ENCODE peak calls at places on chromosome 12, in five cellular contexts. B is stimulated activated naive CD8-positive, alpha-beta T cell treated with anti-CD3 and anti-CD28 coated beads, Interleukin-15, Interleukin-2, amounts not matched to agents 100 U/mL and 50 U/mL, for 24 hours; E is AG08396; Z is C1 segment of cervical spinal cord; W is endothelial cell. D is an unnamed sample.

GRCh38 chr12:27014859-27015729 is 910 bp upstream of the TM7SF3 start:
- DNase-seq in B (no peak), W (no peak), Z (no peak), E (no peak), D (no peak)

GRCh38 chr12:55017421-55017820 is 2.4 kb upstream of the NEUROD4 start:
- DNase-seq in E (no peak), B (no peak), Z (no peak), W (no peak), D (no peak)

GRCh38 chr12:47328831-47329545 is 249.2 kb upstream of the AMIGO2 start:
- DNase-seq in W (no peak), E (peak), B (no peak), Z (no peak), D (no peak)

GRCh38 chr12:52679875-52680274 is 332 bp downstream of the KRT1 start:
- DNase-seq in E (no peak), Z (no peak), B (no peak), W (no peak), D (no peak)

GRCh38 chr12:2893007-2893406 is 2.3 kb downstream of the TULP3 start:
- DNase-seq in Z (no peak), B (no peak), W (no peak), E (peak), D (no peak)

GRCh38 chr12:1935700-1936378 is 17.4 kb upstream of the CACNA2D4 start:
- DNase-seq in Z (peak), E (no peak), W (no peak), B (no peak), D (no peak)

GRCh38 chr12:80846930-80847329 is 90.8 kb downstream of the LIN7A start:
- DNase-seq in B (no peak), E (no peak), Z (no peak), W (no peak), D (no peak)

GRCh38 chr12:113862570-113863454 is 103.3 kb downstream of the RBM19 start:
- DNase-seq in Z (no peak), E (peak), W (no peak), B (peak), D (no peak)

GRCh38 chr12:41769810-41770209 is 374.9 kb downstream of the GXYLT1 start:
- DNase-seq in B (no peak), E (no peak), W (no peak), Z (no peak), D (no peak)

GRCh38 chr12:109608796-109609195 is 35.2 kb downstream of the MVK start:
- DNase-seq in W (no peak), B (no peak), E (no peak), Z (no peak), D (no peak)

GRCh38 chr12:51217968-51218606 is at the start of gene POU6F1:
- DNase-seq in Z (peak), B (peak), E (peak), W (peak), D (peak)

GRCh38 chr12:51441583-51441982 is 17.0 kb downstream of the SLC4A8 start:
- DNase-seq in W (no peak), Z (no peak), B (no peak), E (peak), D (no peak)

GRCh38 chr12:123108682-123109066 is 42.2 kb downstream of the PITPNM2 start:
- DNase-seq in Z (no peak), W (no peak), B (no peak), E (no peak), D (no peak)

GRCh38 chr12:91332305-91332704 is 149.7 kb upstream of the DCN start:
- DNase-seq in B (no peak), Z (no peak), E (no peak), W (no peak), D (no peak)

GRCh38 chr12:95815635-95816212 is 25.2 kb upstream of the NTN4 start:
- DNase-seq in Z (no peak), E (no peak), B (no peak), W (no peak), D (no peak)

GRCh38 chr12:82412246-82412645 is 53.9 kb downstream of the METTL25 start:
- DNase-seq in B (no peak), Z (no peak), W (no peak), E (no peak), D (no peak)

GRCh38 chr12:63086149-63086915 is 64.7 kb downstream of the AVPR1A start:
- DNase-seq in Z (no peak), B (no peak), E (no peak), W (no peak), D (no peak)

GRCh38 chr12:130521375-130522124 is 183.9 kb downstream of the PIWIL1 start:
- DNase-seq in E (no peak), B (no peak), Z (no peak), W (no peak), D (no peak)

GRCh38 chr12:112906712-112907414 is at the start of gene OAS1:
- DNase-seq in W (no peak), E (peak), Z (no peak), B (peak), D (peak)

D was measured in HuH-7.